ENCODE peak calls at places on chromosome 6, in six cellular contexts. I is B cell, Q is Calu3, G is fibroblast of mammary gland, X is NCI-H524 treated with DMSO at 0.1 percent for 48 hours, K is kidney glomerular epithelial cell. J is an unnamed sample.

GRCh38 chr6:155690820-155691219 is 235.2 kb upstream of the NOX3 start:
- DNase-seq in G (no peak), Q (no peak), X (no peak), I (no peak), K (no peak), J (no peak)

GRCh38 chr6:7879043-7879442 is 31.5 kb downstream of the TXNDC5 start:
- DNase-seq in G (no peak), I (no peak), Q (no peak), K (no peak), X (no peak), J (no peak)

GRCh38 chr6:132068766-132069165 is 117.6 kb upstream of the CCN2 start:
- DNase-seq in X (no peak), Q (no peak), I (no peak), K (no peak), G (no peak), J (no peak)

GRCh38 chr6:31639043-31639442 is 13.4 kb downstream of the BAG6 start:
- DNase-seq in X (no peak), I (no peak), G (no peak), Q (no peak), K (no peak), J (no peak)

GRCh38 chr6:164749126-164749758 is 560.2 kb downstream of the C6orf118 start:
- DNase-seq in I (no peak), K (peak; percentile 31), X (peak; percentile 31), Q (no peak), G (peak; percentile 55), J (no peak)

GRCh38 chr6:9455794-9456193 is 959.1 kb downstream of the TFAP2A start:
- DNase-seq in X (no peak), Q (no peak), I (no peak), G (no peak), K (no peak), J (no peak)

GRCh38 chr6:161204866-161205557 is 68.8 kb downstream of the AGPAT4 start:
- DNase-seq in I (no peak), K (no peak), G (peak; percentile 34), X (no peak), Q (no peak), J (no peak)

GRCh38 chr6:32581275-32582095 is 8.2 kb downstream of the HLA-DRB1 start:
- DNase-seq in K (no peak), I (no peak), X (no peak), Q (no peak), G (no peak), J (no peak)

GRCh38 chr6:119676230-119676629 is 326.7 kb upstream of the MAN1A1 start:
- DNase-seq in K (no peak), X (no peak), I (no peak), G (no peak), Q (no peak), J (no peak)

GRCh38 chr6:151690768-151691562 is 116.5 kb upstream of the ESR1 start:
- DNase-seq in K (no peak), I (peak; percentile 64), X (no peak), Q (no peak), G (peak; percentile 72), J (no peak)

GRCh38 chr6:166009385-166010031 is 158.1 kb downstream of the TBXT start:
- DNase-seq in G (no peak), Q (no peak), K (no peak), I (no peak), X (no peak), J (no peak)

GRCh38 chr6:148524509-148524908 is 181.9 kb downstream of the SASH1 start:
- DNase-seq in G (peak; percentile 95), K (no peak), I (no peak), Q (no peak), X (no peak), J (no peak)

GRCh38 chr6:122869437-122870024 is 80.5 kb downstream of the SMPDL3A start:
- DNase-seq in G (peak; percentile 73), X (peak; percentile 56), I (no peak), Q (peak; percentile 58), K (peak; percentile 42), J (peak; percentile 25)